ENCODE peak calls at places on chromosomes 7 and 10, in eight cellular contexts. F, J, C, B, R, G, D and E are unnamed samples.

GRCh38 chr10:87931836-87932230 is 68.4 kb downstream of the PTEN start:
- DNase-seq in F (no peak), J (no peak), C (no peak), B (no peak), R (no peak), G (no peak), D (peak), E (no peak)

GRCh38 chr10:131496351-131497052 is 185.0 kb upstream of the TCERG1L start:
- DNase-seq in F (no peak), J (no peak), C (no peak), B (no peak), R (no peak), G (no peak), D (no peak), E (no peak)

GRCh38 chr10:44977287-44978212 is 1.1 kb downstream of the DEPP1 start:
- DNase-seq in F (no peak), J (no peak), C (no peak), B (no peak), R (no peak), G (no peak), D (no peak), E (no peak)

GRCh38 chr7:75762350-75762917 is 9.6 kb downstream of the CCL26 start:
- DNase-seq in F (peak), J (peak), C (no peak), B (no peak), R (peak), G (peak), D (peak), E (peak)

GRCh38 chr10:123390332-123390731 is 236.1 kb downstream of the BUB3 start:
- DNase-seq in F (no peak), J (no peak), C (no peak), B (no peak), R (no peak), G (peak), D (no peak), E (no peak)

GRCh38 chr7:45591101-45591906 is 17.1 kb downstream of the ADCY1 start:
- DNase-seq in F (no peak), J (no peak), C (peak), B (no peak), R (no peak), G (no peak), D (no peak), E (no peak)

GRCh38 chr7:34928052-34928451 is 109.2 kb downstream of the DPY19L1 start:
- DNase-seq in F (peak), J (no peak), C (no peak), B (peak), R (no peak), G (peak), D (peak), E (peak)

GRCh38 chr10:95289003-95289920 is 1.5 kb downstream of the PDLIM1 start:
- DNase-seq in F (no peak), J (peak), C (no peak), B (no peak), R (peak), G (peak), D (peak), E (no peak)

GRCh38 chr10:92801978-92802872 is 46.1 kb upstream of the EXOC6 start:
- DNase-seq in F (no peak), J (no peak), C (no peak), B (no peak), R (peak), G (peak), D (no peak), E (no peak)

GRCh38 chr7:159109092-159110035 is 35.3 kb downstream of the VIPR2 start:
- DNase-seq in F (no peak), J (no peak), C (no peak), B (no peak), R (no peak), G (no peak), D (no peak), E (no peak)

GRCh38 chr7:96284838-96285237 is 37.1 kb downstream of the SLC25A13 start:
- DNase-seq in F (no peak), J (no peak), C (no peak), B (no peak), R (no peak), G (no peak), D (no peak), E (no peak)

GRCh38 chr7:57305192-57305748 is 144.7 kb upstream of the ZNF716 start:
- DNase-seq in F (no peak), J (no peak), C (no peak), B (no peak), R (no peak), G (peak), D (no peak), E (peak)